ENCODE peak calls at places on chromosome 7, in six cellular contexts. One of them, this sample, is unnamed. For H3K4me1, the result is how much of the 10 kb centered on the place peaks cover.

GRCh38 chr7:133529861-133530260 is 277.0 kb downstream of the EXOC4 start:
- DNase-seq in naive thymus-derived CD4-positive, alpha-beta T cell: no peak
- DNase-seq in transverse colon: no peak
- DNase-seq in neuronal stem cell: no peak
- DNase-seq in lower lobe of right lung: no peak
- DNase-seq in astrocyte: no peak
- DNase-seq in this sample: no peak

GRCh38 chr7:91089382-91089963 is 174.8 kb upstream of the FZD1 start:
- DNase-seq in naive thymus-derived CD4-positive, alpha-beta T cell: peak
- DNase-seq in transverse colon: no peak
- DNase-seq in neuronal stem cell: peak
- DNase-seq in lower lobe of right lung: no peak
- DNase-seq in astrocyte: peak
- DNase-seq in this sample: peak

GRCh38 chr7:64045301-64046040 is at the start of gene ZNF727:
- DNase-seq in naive thymus-derived CD4-positive, alpha-beta T cell: peak
- DNase-seq in transverse colon: peak
- DNase-seq in neuronal stem cell: no peak
- DNase-seq in lower lobe of right lung: peak
- DNase-seq in astrocyte: no peak
- DNase-seq in this sample: peak

GRCh38 chr7:106730021-106730420 is 69.1 kb upstream of the CCDC71L start:
- DNase-seq in naive thymus-derived CD4-positive, alpha-beta T cell: no peak
- DNase-seq in transverse colon: no peak
- DNase-seq in neuronal stem cell: no peak
- DNase-seq in lower lobe of right lung: no peak
- DNase-seq in astrocyte: no peak
- DNase-seq in this sample: no peak

GRCh38 chr7:80781561-80781979 is 137.3 kb downstream of the SEMA3C start:
- DNase-seq in naive thymus-derived CD4-positive, alpha-beta T cell: no peak
- DNase-seq in transverse colon: peak
- DNase-seq in neuronal stem cell: no peak
- DNase-seq in lower lobe of right lung: no peak
- DNase-seq in astrocyte: peak
- DNase-seq in this sample: no peak

GRCh38 chr7:92737706-92738105 is 98.7 kb downstream of the CDK6 start:
- DNase-seq in naive thymus-derived CD4-positive, alpha-beta T cell: no peak
- DNase-seq in transverse colon: no peak
- DNase-seq in neuronal stem cell: no peak
- DNase-seq in lower lobe of right lung: no peak
- DNase-seq in astrocyte: no peak
- DNase-seq in this sample: no peak

GRCh38 chr7:131610007-131610406 is 53.6 kb upstream of the PODXL start:
- DNase-seq in naive thymus-derived CD4-positive, alpha-beta T cell: no peak
- DNase-seq in transverse colon: no peak
- DNase-seq in neuronal stem cell: no peak
- DNase-seq in lower lobe of right lung: no peak
- DNase-seq in astrocyte: no peak
- DNase-seq in this sample: no peak

GRCh38 chr7:28984631-28985030 is 26.5 kb upstream of the TRIL start:
- DNase-seq in naive thymus-derived CD4-positive, alpha-beta T cell: no peak
- DNase-seq in transverse colon: peak
- DNase-seq in neuronal stem cell: peak
- DNase-seq in lower lobe of right lung: peak
- DNase-seq in astrocyte: peak
- DNase-seq in this sample: peak

GRCh38 chr7:42152353-42153205 is 84.4 kb downstream of the GLI3 start:
- DNase-seq in naive thymus-derived CD4-positive, alpha-beta T cell: no peak
- DNase-seq in transverse colon: no peak
- DNase-seq in neuronal stem cell: peak
- DNase-seq in lower lobe of right lung: no peak
- DNase-seq in astrocyte: no peak
- DNase-seq in this sample: no peak

GRCh38 chr7:124032369-124033092 is at the start of gene TMEM229A:
- DNase-seq in naive thymus-derived CD4-positive, alpha-beta T cell: no peak
- DNase-seq in transverse colon: peak
- DNase-seq in neuronal stem cell: peak
- DNase-seq in lower lobe of right lung: peak
- DNase-seq in astrocyte: peak
- DNase-seq in this sample: no peak

GRCh38 chr7:150842716-150843115 is 9.6 kb upstream of the AOC1 start:
- DNase-seq in naive thymus-derived CD4-positive, alpha-beta T cell: no peak
- DNase-seq in transverse colon: no peak
- DNase-seq in neuronal stem cell: no peak
- DNase-seq in lower lobe of right lung: no peak
- DNase-seq in astrocyte: no peak
- DNase-seq in this sample: no peak

GRCh38 chr7:17530249-17530648 is 231.8 kb downstream of the AHR start:
- DNase-seq in naive thymus-derived CD4-positive, alpha-beta T cell: no peak
- DNase-seq in transverse colon: no peak
- DNase-seq in neuronal stem cell: no peak
- DNase-seq in lower lobe of right lung: no peak
- DNase-seq in astrocyte: peak
- DNase-seq in this sample: no peak

GRCh38 chr7:39480901-39481300 is 85.3 kb upstream of the YAE1 start:
- DNase-seq in naive thymus-derived CD4-positive, alpha-beta T cell: no peak
- DNase-seq in transverse colon: no peak
- DNase-seq in neuronal stem cell: no peak
- DNase-seq in lower lobe of right lung: no peak
- DNase-seq in astrocyte: no peak
- DNase-seq in this sample: no peak

GRCh38 chr7:93728292-93728691 is 153.8 kb upstream of the CALCR start:
- DNase-seq in naive thymus-derived CD4-positive, alpha-beta T cell: no peak
- DNase-seq in transverse colon: no peak
- DNase-seq in neuronal stem cell: no peak
- DNase-seq in lower lobe of right lung: no peak
- DNase-seq in astrocyte: peak
- DNase-seq in this sample: no peak

GRCh38 chr7:24395512-24395911 is 111.5 kb downstream of the NPY start:
- DNase-seq in naive thymus-derived CD4-positive, alpha-beta T cell: no peak
- DNase-seq in transverse colon: no peak
- DNase-seq in neuronal stem cell: no peak
- DNase-seq in lower lobe of right lung: no peak
- DNase-seq in astrocyte: no peak
- DNase-seq in this sample: no peak

GRCh38 chr7:11552676-11553075 is 279.3 kb downstream of the THSD7A start:
- DNase-seq in naive thymus-derived CD4-positive, alpha-beta T cell: no peak
- DNase-seq in transverse colon: no peak
- DNase-seq in neuronal stem cell: no peak
- DNase-seq in lower lobe of right lung: no peak
- DNase-seq in astrocyte: no peak
- DNase-seq in this sample: no peak

GRCh38 chr7:82017334-82017943 is 247.6 kb upstream of the HGF start:
- DNase-seq in naive thymus-derived CD4-positive, alpha-beta T cell: no peak
- DNase-seq in transverse colon: no peak
- DNase-seq in neuronal stem cell: no peak
- DNase-seq in lower lobe of right lung: no peak
- DNase-seq in astrocyte: peak
- DNase-seq in this sample: no peak

GRCh38 chr7:100040575-100040974 is 9.0 kb upstream of the ZSCAN21 start:
- DNase-seq in naive thymus-derived CD4-positive, alpha-beta T cell: no peak
- DNase-seq in transverse colon: no peak
- DNase-seq in neuronal stem cell: no peak
- DNase-seq in lower lobe of right lung: no peak
- DNase-seq in astrocyte: no peak
- DNase-seq in this sample: no peak

GRCh38 chr7:3673524-3673923 is 372.5 kb downstream of the SDK1 start:
- DNase-seq in naive thymus-derived CD4-positive, alpha-beta T cell: peak
- DNase-seq in transverse colon: peak
- DNase-seq in neuronal stem cell: peak
- DNase-seq in lower lobe of right lung: peak
- DNase-seq in astrocyte: no peak
- DNase-seq in this sample: no peak

GRCh38 chr7:6451224-6451705 is 3.5 kb upstream of the DAGLB start:
- DNase-seq in naive thymus-derived CD4-positive, alpha-beta T cell: no peak
- DNase-seq in transverse colon: no peak
- DNase-seq in neuronal stem cell: no peak
- DNase-seq in lower lobe of right lung: no peak
- DNase-seq in astrocyte: no peak
- DNase-seq in this sample: no peak

DNA sequence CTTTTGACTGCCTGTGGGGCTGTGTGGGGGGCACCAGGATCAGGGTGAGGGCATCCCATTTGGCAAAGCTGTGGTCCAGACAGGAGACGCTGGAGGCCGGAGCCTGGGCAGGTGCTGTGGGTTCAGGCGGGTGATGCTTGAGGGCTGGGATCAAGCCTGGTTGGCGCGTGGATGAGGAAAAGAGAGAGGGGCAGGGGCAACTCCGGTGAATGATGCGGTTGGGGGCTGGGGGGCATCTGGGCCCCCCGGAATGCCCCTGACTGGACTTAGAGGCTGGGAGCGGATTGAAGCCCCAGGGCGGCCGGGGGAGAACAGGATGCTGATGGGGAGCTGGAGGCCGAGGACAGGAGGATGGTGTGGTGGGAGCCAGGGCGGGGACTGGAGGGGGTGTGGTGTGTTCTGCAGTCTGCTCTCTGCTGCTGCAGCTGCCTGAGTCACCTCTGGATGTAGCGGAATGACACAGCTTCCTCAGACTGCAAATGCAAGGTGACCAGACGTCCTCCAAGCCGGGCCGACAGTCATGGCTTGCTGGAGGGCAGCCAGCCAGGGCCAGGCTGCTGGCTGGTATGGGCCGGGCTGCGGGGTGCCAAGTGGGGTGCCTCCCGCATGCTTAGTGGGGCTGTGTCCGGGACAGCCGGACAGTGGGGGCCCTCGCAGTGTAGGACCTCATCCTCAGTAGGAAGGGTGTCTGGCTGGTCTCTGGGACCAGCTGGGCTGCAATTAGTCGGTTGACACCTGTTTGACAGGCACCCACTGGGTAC is 3.2 kb downstream of the MAFK start:
- DNase-seq in naive thymus-derived CD4-positive, alpha-beta T cell: no peak
- DNase-seq in transverse colon: peak
- DNase-seq in neuronal stem cell: no peak
- DNase-seq in lower lobe of right lung: no peak
- DNase-seq in astrocyte: peak
- DNase-seq in this sample: no peak
- H3K4me1 ChIP-seq in naive thymus-derived CD4-positive, alpha-beta T cell: under half
- H3K4me1 ChIP-seq in transverse colon: half or more
- H3K4me1 ChIP-seq in neuronal stem cell: under half
- H3K4me1 ChIP-seq in lower lobe of right lung: half or more
- H3K4me1 ChIP-seq in astrocyte: half or more
- H3K4me1 ChIP-seq in this sample: under half

GRCh38 chr7:89091550-89091949 is 296.0 kb upstream of the TEX47 start:
- DNase-seq in naive thymus-derived CD4-positive, alpha-beta T cell: no peak
- DNase-seq in transverse colon: no peak
- DNase-seq in neuronal stem cell: no peak
- DNase-seq in lower lobe of right lung: no peak
- DNase-seq in astrocyte: no peak
- DNase-seq in this sample: no peak

GRCh38 chr7:89094269-89094668 is 298.7 kb upstream of the TEX47 start:
- DNase-seq in naive thymus-derived CD4-positive, alpha-beta T cell: no peak
- DNase-seq in transverse colon: no peak
- DNase-seq in neuronal stem cell: no peak
- DNase-seq in lower lobe of right lung: no peak
- DNase-seq in astrocyte: no peak
- DNase-seq in this sample: no peak
- H3K4me1 ChIP-seq in naive thymus-derived CD4-positive, alpha-beta T cell: under half
- H3K4me1 ChIP-seq in transverse colon: under half
- H3K4me1 ChIP-seq in neuronal stem cell: under half
- H3K4me1 ChIP-seq in lower lobe of right lung: under half
- H3K4me1 ChIP-seq in astrocyte: under half
- H3K4me1 ChIP-seq in this sample: under half

GRCh38 chr7:108246227-108246837 is 116.2 kb upstream of the LAMB4 start:
- DNase-seq in naive thymus-derived CD4-positive, alpha-beta T cell: no peak
- DNase-seq in transverse colon: no peak
- DNase-seq in neuronal stem cell: peak
- DNase-seq in lower lobe of right lung: no peak
- DNase-seq in astrocyte: peak
- DNase-seq in this sample: no peak

GRCh38 chr7:108249458-108249857 is 119.3 kb upstream of the LAMB4 start:
- DNase-seq in naive thymus-derived CD4-positive, alpha-beta T cell: no peak
- DNase-seq in transverse colon: no peak
- DNase-seq in neuronal stem cell: no peak
- DNase-seq in lower lobe of right lung: no peak
- DNase-seq in astrocyte: no peak
- DNase-seq in this sample: no peak

GRCh38 chr7:108247646-108248045 is 117.5 kb upstream of the LAMB4 start:
- DNase-seq in naive thymus-derived CD4-positive, alpha-beta T cell: no peak
- DNase-seq in transverse colon: no peak
- DNase-seq in neuronal stem cell: no peak
- DNase-seq in lower lobe of right lung: no peak
- DNase-seq in astrocyte: peak
- DNase-seq in this sample: no peak

GRCh38 chr7:108248418-108248817 is 118.3 kb upstream of the LAMB4 start:
- DNase-seq in naive thymus-derived CD4-positive, alpha-beta T cell: no peak
- DNase-seq in transverse colon: no peak
- DNase-seq in neuronal stem cell: no peak
- DNase-seq in lower lobe of right lung: no peak
- DNase-seq in astrocyte: no peak
- DNase-seq in this sample: no peak

DNA sequence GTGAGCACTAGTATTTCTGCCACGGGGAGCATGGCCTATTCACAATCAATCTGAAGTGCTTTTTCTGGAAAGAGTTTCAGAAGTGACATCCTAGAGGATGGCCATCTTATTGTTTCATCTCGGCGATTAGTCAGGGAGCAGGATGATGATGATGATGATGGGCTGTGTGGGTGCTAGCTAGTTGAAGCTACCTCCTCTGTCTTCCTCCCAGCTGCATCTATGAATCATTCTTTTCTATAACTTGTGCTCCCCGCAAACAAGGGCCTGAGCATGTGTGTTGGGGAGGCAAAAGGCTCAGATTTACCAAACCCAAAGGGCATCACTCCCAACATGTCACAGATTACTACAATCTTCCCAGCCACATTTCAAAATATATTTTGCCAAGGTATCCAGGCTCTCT is 118.7 kb upstream of the LAMB4 start:
- DNase-seq in naive thymus-derived CD4-positive, alpha-beta T cell: no peak
- DNase-seq in transverse colon: no peak
- DNase-seq in neuronal stem cell: no peak
- DNase-seq in lower lobe of right lung: no peak
- DNase-seq in astrocyte: no peak
- DNase-seq in this sample: no peak
- H3K4me1 ChIP-seq in naive thymus-derived CD4-positive, alpha-beta T cell: under half
- H3K4me1 ChIP-seq in transverse colon: under half
- H3K4me1 ChIP-seq in neuronal stem cell: under half
- H3K4me1 ChIP-seq in lower lobe of right lung: under half
- H3K4me1 ChIP-seq in astrocyte: under half
- H3K4me1 ChIP-seq in this sample: under half

GRCh38 chr7:140674356-140674800 is 1.6 kb downstream of the ADCK2 start:
- DNase-seq in naive thymus-derived CD4-positive, alpha-beta T cell: no peak
- DNase-seq in transverse colon: peak
- DNase-seq in neuronal stem cell: no peak
- DNase-seq in lower lobe of right lung: peak
- DNase-seq in astrocyte: no peak
- DNase-seq in this sample: no peak

GRCh38 chr7:140676303-140676702 is 3.6 kb downstream of the ADCK2 start:
- DNase-seq in naive thymus-derived CD4-positive, alpha-beta T cell: no peak
- DNase-seq in transverse colon: no peak
- DNase-seq in neuronal stem cell: no peak
- DNase-seq in lower lobe of right lung: no peak
- DNase-seq in astrocyte: no peak
- DNase-seq in this sample: no peak

GRCh38 chr7:140677496-140677895 is 4.8 kb downstream of the ADCK2 start:
- DNase-seq in naive thymus-derived CD4-positive, alpha-beta T cell: no peak
- DNase-seq in transverse colon: no peak
- DNase-seq in neuronal stem cell: no peak
- DNase-seq in lower lobe of right lung: no peak
- DNase-seq in astrocyte: no peak
- DNase-seq in this sample: no peak

GRCh38 chr7:140674899-140675701 is 2.4 kb downstream of the ADCK2 start:
- DNase-seq in naive thymus-derived CD4-positive, alpha-beta T cell: no peak
- DNase-seq in transverse colon: peak
- DNase-seq in neuronal stem cell: peak
- DNase-seq in lower lobe of right lung: no peak
- DNase-seq in astrocyte: peak
- DNase-seq in this sample: no peak

GRCh38 chr7:140675726-140676125 is 3.0 kb downstream of the ADCK2 start:
- DNase-seq in naive thymus-derived CD4-positive, alpha-beta T cell: no peak
- DNase-seq in transverse colon: no peak
- DNase-seq in neuronal stem cell: no peak
- DNase-seq in lower lobe of right lung: no peak
- DNase-seq in astrocyte: no peak
- DNase-seq in this sample: no peak
- H3K4me1 ChIP-seq in naive thymus-derived CD4-positive, alpha-beta T cell: under half
- H3K4me1 ChIP-seq in transverse colon: under half
- H3K4me1 ChIP-seq in neuronal stem cell: under half
- H3K4me1 ChIP-seq in lower lobe of right lung: under half
- H3K4me1 ChIP-seq in astrocyte: under half
- H3K4me1 ChIP-seq in this sample: under half

This sample was measured in tibial nerve.